ENCODE peak calls at places on chromosomes 4 and X, in five cellular contexts. One of them, this sample, is unnamed.

GRCh38 chr4:147370473-147370872 is 110.4 kb upstream of the EDNRA start:
- DNase-seq in A549: no peak
- DNase-seq in right cardiac atrium: no peak
- DNase-seq in SJCRH30: no peak
- DNase-seq in fibroblast of lung: peak
- DNase-seq in this sample: no peak

GRCh38 chr4:154593868-154594267 is 3.3 kb upstream of the FGA start:
- DNase-seq in A549: no peak
- DNase-seq in right cardiac atrium: no peak
- DNase-seq in SJCRH30: no peak
- DNase-seq in fibroblast of lung: no peak
- DNase-seq in this sample: peak

GRCh38 chr4:89067407-89067806 is 10.4 kb upstream of the FAM13A start:
- DNase-seq in A549: no peak
- DNase-seq in right cardiac atrium: no peak
- DNase-seq in SJCRH30: no peak
- DNase-seq in fibroblast of lung: peak
- DNase-seq in this sample: no peak

GRCh38 chr4:130901321-130901720 is 1805.4 kb downstream of the C4orf33 start:
- DNase-seq in A549: no peak
- DNase-seq in right cardiac atrium: no peak
- DNase-seq in SJCRH30: no peak
- DNase-seq in fibroblast of lung: no peak
- DNase-seq in this sample: no peak

GRCh38 chr4:119729815-119730643 is 101.4 kb upstream of the PDE5A start:
- DNase-seq in A549: peak
- DNase-seq in right cardiac atrium: peak
- DNase-seq in SJCRH30: peak
- DNase-seq in fibroblast of lung: peak
- DNase-seq in this sample: no peak

GRCh38 chr4:176548571-176548970 is 228.8 kb downstream of the SPCS3 start:
- DNase-seq in A549: peak
- DNase-seq in right cardiac atrium: no peak
- DNase-seq in SJCRH30: peak
- DNase-seq in fibroblast of lung: peak
- DNase-seq in this sample: no peak

GRCh38 chr4:101774807-101775206 is 15.7 kb upstream of the BANK1 start:
- DNase-seq in A549: peak
- DNase-seq in right cardiac atrium: no peak
- DNase-seq in SJCRH30: no peak
- DNase-seq in fibroblast of lung: peak
- DNase-seq in this sample: no peak

GRCh38 chr4:83204731-83205130 is 79.9 kb downstream of the COQ2 start:
- DNase-seq in A549: no peak
- DNase-seq in right cardiac atrium: no peak
- DNase-seq in SJCRH30: no peak
- DNase-seq in fibroblast of lung: no peak
- DNase-seq in this sample: no peak

GRCh38 chr4:3461515-3462291 is 1.4 kb upstream of the DOK7 start:
- DNase-seq in A549: no peak
- DNase-seq in right cardiac atrium: peak
- DNase-seq in SJCRH30: peak
- DNase-seq in fibroblast of lung: peak
- DNase-seq in this sample: peak

GRCh38 chr4:5662555-5662954 is 45.8 kb downstream of the EVC2 start:
- DNase-seq in A549: no peak
- DNase-seq in right cardiac atrium: no peak
- DNase-seq in SJCRH30: peak
- DNase-seq in fibroblast of lung: no peak
- DNase-seq in this sample: no peak

GRCh38 chrX:106894392-106894909 is 8.7 kb downstream of the RIPPLY1 start:
- DNase-seq in A549: peak
- DNase-seq in right cardiac atrium: peak
- DNase-seq in SJCRH30: peak
- DNase-seq in fibroblast of lung: peak
- DNase-seq in this sample: peak

GRCh38 chrX:9844936-9845573 is 58.8 kb downstream of the SHROOM2 start:
- DNase-seq in A549: no peak
- DNase-seq in right cardiac atrium: no peak
- DNase-seq in SJCRH30: no peak
- DNase-seq in fibroblast of lung: no peak
- DNase-seq in this sample: no peak

GRCh38 chrX:33725556-33726232 is 406.4 kb downstream of the FAM47A start:
- DNase-seq in A549: peak
- DNase-seq in right cardiac atrium: peak
- DNase-seq in SJCRH30: peak
- DNase-seq in fibroblast of lung: no peak
- DNase-seq in this sample: peak

GRCh38 chr4:6892190-6892908 is 17.3 kb upstream of the TBC1D14 start:
- DNase-seq in A549: peak
- DNase-seq in right cardiac atrium: peak
- DNase-seq in SJCRH30: peak
- DNase-seq in fibroblast of lung: peak
- DNase-seq in this sample: no peak

GRCh38 chr4:139808381-139809206 is 143.0 kb downstream of the MGST2 start:
- DNase-seq in A549: no peak
- DNase-seq in right cardiac atrium: no peak
- DNase-seq in SJCRH30: peak
- DNase-seq in fibroblast of lung: peak
- DNase-seq in this sample: no peak

GRCh38 chr4:138890921-138891570 is 124.5 kb upstream of the NOCT start:
- DNase-seq in A549: no peak
- DNase-seq in right cardiac atrium: no peak
- DNase-seq in SJCRH30: no peak
- DNase-seq in fibroblast of lung: no peak
- DNase-seq in this sample: no peak

GRCh38 chr4:41882622-41883347 is 52.4 kb upstream of the TMEM33 start:
- DNase-seq in A549: peak
- DNase-seq in right cardiac atrium: no peak
- DNase-seq in SJCRH30: no peak
- DNase-seq in fibroblast of lung: peak
- DNase-seq in this sample: no peak

GRCh38 chr4:6308890-6309643 is 39.4 kb downstream of the WFS1 start:
- DNase-seq in A549: peak
- DNase-seq in right cardiac atrium: peak
- DNase-seq in SJCRH30: no peak
- DNase-seq in fibroblast of lung: peak
- DNase-seq in this sample: no peak

GRCh38 chrX:32530802-32531403 is 680.4 kb downstream of the DMD start:
- DNase-seq in A549: peak
- DNase-seq in right cardiac atrium: no peak
- DNase-seq in SJCRH30: peak
- DNase-seq in fibroblast of lung: peak
- DNase-seq in this sample: peak

GRCh38 chr4:155564086-155564485 is 102.6 kb upstream of the GUCY1A1 start:
- DNase-seq in A549: no peak
- DNase-seq in right cardiac atrium: no peak
- DNase-seq in SJCRH30: no peak
- DNase-seq in fibroblast of lung: no peak
- DNase-seq in this sample: no peak

GRCh38 chrX:95427389-95427788 is 1257.3 kb upstream of the DIAPH2 start:
- DNase-seq in A549: no peak
- DNase-seq in right cardiac atrium: peak
- DNase-seq in SJCRH30: peak
- DNase-seq in fibroblast of lung: peak
- DNase-seq in this sample: no peak

GRCh38 chr4:38109896-38110295 is 149.7 kb downstream of the PTTG2 start:
- DNase-seq in A549: no peak
- DNase-seq in right cardiac atrium: no peak
- DNase-seq in SJCRH30: peak
- DNase-seq in fibroblast of lung: no peak
- DNase-seq in this sample: no peak

GRCh38 chr4:844752-845232 is 18.9 kb upstream of the CPLX1 start:
- DNase-seq in A549: no peak
- DNase-seq in right cardiac atrium: peak
- DNase-seq in SJCRH30: no peak
- DNase-seq in fibroblast of lung: no peak
- DNase-seq in this sample: no peak

GRCh38 chr4:119099227-119099910 is 36.3 kb upstream of the MYOZ2 start:
- DNase-seq in A549: no peak
- DNase-seq in right cardiac atrium: no peak
- DNase-seq in SJCRH30: no peak
- DNase-seq in fibroblast of lung: peak
- DNase-seq in this sample: no peak

GRCh38 chr4:164718817-164719216 is 35.1 kb upstream of the SMIM31 start:
- DNase-seq in A549: no peak
- DNase-seq in right cardiac atrium: no peak
- DNase-seq in SJCRH30: no peak
- DNase-seq in fibroblast of lung: no peak
- DNase-seq in this sample: no peak

GRCh38 chrX:16577483-16578029 is 72.4 kb upstream of the S100G start:
- DNase-seq in A549: no peak
- DNase-seq in right cardiac atrium: no peak
- DNase-seq in SJCRH30: no peak
- DNase-seq in fibroblast of lung: no peak
- DNase-seq in this sample: no peak

GRCh38 chr4:154406022-154406835 is 85.4 kb downstream of the DCHS2 start:
- DNase-seq in A549: no peak
- DNase-seq in right cardiac atrium: no peak
- DNase-seq in SJCRH30: no peak
- DNase-seq in fibroblast of lung: no peak
- DNase-seq in this sample: no peak

GRCh38 chrX:151970661-151971060 is 3.8 kb downstream of the GABRE start:
- DNase-seq in A549: peak
- DNase-seq in right cardiac atrium: peak
- DNase-seq in SJCRH30: peak
- DNase-seq in fibroblast of lung: peak
- DNase-seq in this sample: no peak

GRCh38 chrX:45497290-45497689 is 296.6 kb upstream of the DIPK2B start:
- DNase-seq in A549: no peak
- DNase-seq in right cardiac atrium: no peak
- DNase-seq in SJCRH30: no peak
- DNase-seq in fibroblast of lung: peak
- DNase-seq in this sample: no peak

GRCh38 chr4:133145241-133145640 is 3.9 kb upstream of the PCDH10 start:
- DNase-seq in A549: no peak
- DNase-seq in right cardiac atrium: no peak
- DNase-seq in SJCRH30: no peak
- DNase-seq in fibroblast of lung: no peak
- DNase-seq in this sample: no peak

GRCh38 chr4:133145758-133146157 is 3.3 kb upstream of the PCDH10 start:
- DNase-seq in A549: no peak
- DNase-seq in right cardiac atrium: no peak
- DNase-seq in SJCRH30: no peak
- DNase-seq in fibroblast of lung: no peak
- DNase-seq in this sample: no peak

GRCh38 chr4:133147365-133147821 is 1.7 kb upstream of the PCDH10 start:
- DNase-seq in A549: peak
- DNase-seq in right cardiac atrium: no peak
- DNase-seq in SJCRH30: peak
- DNase-seq in fibroblast of lung: no peak
- DNase-seq in this sample: peak

GRCh38 chr4:133146574-133147198 is 2.4 kb upstream of the PCDH10 start:
- DNase-seq in A549: peak
- DNase-seq in right cardiac atrium: peak
- DNase-seq in SJCRH30: peak
- DNase-seq in fibroblast of lung: peak
- DNase-seq in this sample: peak

DNA sequence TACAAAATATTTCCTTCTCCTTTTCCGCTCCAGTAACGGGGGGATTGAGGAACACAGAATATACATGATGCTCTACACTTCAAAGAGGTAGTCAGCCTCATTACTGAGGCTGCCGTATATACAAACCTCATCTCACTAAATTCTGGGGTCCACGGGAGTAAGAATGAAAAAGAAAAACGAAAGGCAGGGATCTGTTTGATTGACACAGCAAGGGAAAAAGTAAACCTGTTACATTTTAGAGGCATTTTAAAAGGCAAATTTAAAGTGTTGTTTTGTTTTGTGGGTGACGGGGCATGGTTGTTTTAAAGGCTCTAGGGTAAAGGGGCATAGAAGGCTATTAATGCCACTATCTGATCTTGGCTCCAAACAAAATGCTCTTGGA is 2.9 kb upstream of the PCDH10 start:
- DNase-seq in A549: no peak
- DNase-seq in right cardiac atrium: no peak
- DNase-seq in SJCRH30: no peak
- DNase-seq in fibroblast of lung: no peak
- DNase-seq in this sample: no peak
- H3K4me3 ChIP-seq in A549: peak
- H3K4me3 ChIP-seq in right cardiac atrium: peak
- H3K4me3 ChIP-seq in SJCRH30: no peak
- H3K4me3 ChIP-seq in fibroblast of lung: peak
- H3K4me3 ChIP-seq in this sample: peak

DNA sequence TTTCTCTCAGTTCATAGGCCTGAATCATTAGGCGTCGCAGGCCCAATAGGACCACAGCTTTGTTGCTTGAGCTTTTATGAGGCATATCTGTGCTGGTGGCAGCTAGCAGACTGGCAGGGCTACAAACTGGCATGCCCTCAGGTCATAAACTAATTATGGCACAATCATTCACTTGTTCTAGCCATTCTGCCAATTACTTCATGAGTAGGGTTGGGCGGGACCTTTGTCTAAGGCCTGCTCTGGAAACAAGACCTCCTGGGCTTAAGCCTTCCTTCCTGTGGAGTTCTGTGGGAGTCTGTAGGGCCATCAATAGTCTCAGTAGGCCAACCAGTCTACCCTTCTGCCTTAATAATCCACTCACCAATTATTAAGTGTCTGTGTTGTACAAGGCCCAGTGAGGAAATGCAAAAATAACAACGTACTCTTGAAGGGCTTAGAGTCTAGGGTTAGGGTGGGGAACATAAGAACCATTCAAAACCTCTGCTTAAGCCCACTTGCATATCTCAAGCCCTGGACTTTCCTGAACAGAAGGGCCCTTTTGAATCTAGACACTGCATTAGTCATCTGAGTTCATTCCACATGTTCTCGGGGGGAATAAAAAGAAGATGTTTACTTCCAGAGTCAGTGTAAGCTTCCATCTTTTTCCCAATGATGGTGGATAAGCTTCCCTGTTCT is 44.5 kb downstream of the SHROOM4 start:
- DNase-seq in A549: no peak
- DNase-seq in right cardiac atrium: no peak
- DNase-seq in SJCRH30: no peak
- DNase-seq in fibroblast of lung: peak
- DNase-seq in this sample: no peak
- H3K27ac ChIP-seq in A549: no peak
- H3K27ac ChIP-seq in right cardiac atrium: no peak
- H3K27ac ChIP-seq in SJCRH30: no peak
- H3K27ac ChIP-seq in fibroblast of lung: no peak
- H3K27ac ChIP-seq in this sample: peak

GRCh38 chr4:186826866-186827541 is 103.3 kb upstream of the FAT1 start:
- DNase-seq in A549: no peak
- DNase-seq in right cardiac atrium: no peak
- DNase-seq in SJCRH30: peak
- DNase-seq in fibroblast of lung: no peak
- DNase-seq in this sample: no peak
- H3K4me3 ChIP-seq in A549: no peak
- H3K4me3 ChIP-seq in right cardiac atrium: no peak
- H3K4me3 ChIP-seq in SJCRH30: peak
- H3K4me3 ChIP-seq in fibroblast of lung: no peak
- H3K4me3 ChIP-seq in this sample: no peak

DNA sequence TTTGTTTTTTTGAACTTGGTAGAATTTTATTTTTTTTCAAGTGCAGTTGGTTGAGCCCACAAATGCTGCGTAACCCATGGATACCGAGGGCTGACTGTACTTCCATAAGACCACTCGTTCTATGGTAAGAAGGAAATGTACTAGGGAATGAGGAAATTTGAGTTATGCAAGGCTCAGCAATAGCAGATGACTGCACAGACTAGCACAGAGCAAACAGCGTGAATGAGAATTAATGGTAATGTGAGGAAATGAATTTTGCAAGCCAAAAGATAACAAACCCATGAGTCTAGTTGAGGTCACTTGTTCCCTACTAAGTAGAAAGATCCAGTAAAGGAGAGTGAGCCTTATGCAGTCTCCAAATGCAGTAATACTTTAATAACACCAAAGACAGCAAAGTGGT is 17.4 kb downstream of the GSPT2 start:
- DNase-seq in A549: no peak
- DNase-seq in right cardiac atrium: no peak
- DNase-seq in SJCRH30: no peak
- DNase-seq in fibroblast of lung: no peak
- DNase-seq in this sample: no peak
- H3K27ac ChIP-seq in A549: no peak
- H3K27ac ChIP-seq in right cardiac atrium: no peak
- H3K27ac ChIP-seq in SJCRH30: no peak
- H3K27ac ChIP-seq in fibroblast of lung: no peak
- H3K27ac ChIP-seq in this sample: no peak

This sample was measured in dorsolateral prefrontal cortex.